ENCODE peak calls at places on chromosomes 11 and 22, in seven cellular contexts. One of them, this sample, is unnamed.

GRCh38 chr11:43554148-43554473 is 126.4 kb upstream of the HSD17B12 start:
- DNase-seq in colonic mucosa: no peak
- DNase-seq in activated naive CD4-positive, alpha-beta T cell: no peak
- DNase-seq in HTR-8/SVneo: no peak
- DNase-seq in astrocyte of the hippocampus: no peak
- DNase-seq in kidney tubule cell: no peak
- DNase-seq in midbrain: no peak
- DNase-seq in this sample: no peak

GRCh38 chr11:81574301-81574700 is 1159.4 kb downstream of the FAM181B start:
- DNase-seq in colonic mucosa: no peak
- DNase-seq in activated naive CD4-positive, alpha-beta T cell: no peak
- DNase-seq in HTR-8/SVneo: no peak
- DNase-seq in astrocyte of the hippocampus: no peak
- DNase-seq in kidney tubule cell: no peak
- DNase-seq in midbrain: no peak
- DNase-seq in this sample: no peak

GRCh38 chr11:28962492-28962891 is 854.3 kb downstream of the METTL15 start:
- DNase-seq in colonic mucosa: no peak
- DNase-seq in activated naive CD4-positive, alpha-beta T cell: no peak
- DNase-seq in HTR-8/SVneo: no peak
- DNase-seq in astrocyte of the hippocampus: no peak
- DNase-seq in kidney tubule cell: no peak
- DNase-seq in midbrain: no peak
- DNase-seq in this sample: no peak

GRCh38 chr11:2462986-2463765 is 18.4 kb downstream of the KCNQ1 start:
- DNase-seq in colonic mucosa: peak
- DNase-seq in activated naive CD4-positive, alpha-beta T cell: no peak
- DNase-seq in HTR-8/SVneo: no peak
- DNase-seq in astrocyte of the hippocampus: no peak
- DNase-seq in kidney tubule cell: peak
- DNase-seq in midbrain: no peak
- DNase-seq in this sample: no peak

GRCh38 chr22:30212363-30212995 is 34.1 kb downstream of the LIF start:
- DNase-seq in colonic mucosa: no peak
- DNase-seq in activated naive CD4-positive, alpha-beta T cell: no peak
- DNase-seq in HTR-8/SVneo: no peak
- DNase-seq in astrocyte of the hippocampus: peak
- DNase-seq in kidney tubule cell: peak
- DNase-seq in midbrain: no peak
- DNase-seq in this sample: no peak

GRCh38 chr22:38144025-38144405 is 33.5 kb upstream of the BAIAP2L2 start:
- DNase-seq in colonic mucosa: no peak
- DNase-seq in activated naive CD4-positive, alpha-beta T cell: no peak
- DNase-seq in HTR-8/SVneo: no peak
- DNase-seq in astrocyte of the hippocampus: no peak
- DNase-seq in kidney tubule cell: peak
- DNase-seq in midbrain: no peak
- DNase-seq in this sample: no peak

GRCh38 chr11:10257478-10257877 is 36.5 kb downstream of the SBF2 start:
- DNase-seq in colonic mucosa: no peak
- DNase-seq in activated naive CD4-positive, alpha-beta T cell: no peak
- DNase-seq in HTR-8/SVneo: no peak
- DNase-seq in astrocyte of the hippocampus: no peak
- DNase-seq in kidney tubule cell: no peak
- DNase-seq in midbrain: no peak
- DNase-seq in this sample: no peak

GRCh38 chr11:11422291-11423128 is 69.5 kb upstream of the CSNK2A3 start:
- DNase-seq in colonic mucosa: no peak
- DNase-seq in activated naive CD4-positive, alpha-beta T cell: no peak
- DNase-seq in HTR-8/SVneo: no peak
- DNase-seq in astrocyte of the hippocampus: peak
- DNase-seq in kidney tubule cell: peak
- DNase-seq in midbrain: no peak
- DNase-seq in this sample: no peak

GRCh38 chr22:50271519-50271970 is 1.4 kb upstream of the MAPK11 start:
- DNase-seq in colonic mucosa: peak
- DNase-seq in activated naive CD4-positive, alpha-beta T cell: no peak
- DNase-seq in HTR-8/SVneo: no peak
- DNase-seq in astrocyte of the hippocampus: peak
- DNase-seq in kidney tubule cell: peak
- DNase-seq in midbrain: peak
- DNase-seq in this sample: peak

GRCh38 chr22:23119492-23120414 is 22.0 kb downstream of the RSPH14 start:
- DNase-seq in colonic mucosa: no peak
- DNase-seq in activated naive CD4-positive, alpha-beta T cell: no peak
- DNase-seq in HTR-8/SVneo: no peak
- DNase-seq in astrocyte of the hippocampus: no peak
- DNase-seq in kidney tubule cell: no peak
- DNase-seq in midbrain: no peak
- DNase-seq in this sample: no peak

GRCh38 chr11:122229611-122230386 is 113.8 kb upstream of the BLID start:
- DNase-seq in colonic mucosa: no peak
- DNase-seq in activated naive CD4-positive, alpha-beta T cell: no peak
- DNase-seq in HTR-8/SVneo: no peak
- DNase-seq in astrocyte of the hippocampus: no peak
- DNase-seq in kidney tubule cell: no peak
- DNase-seq in midbrain: peak
- DNase-seq in this sample: peak

This sample was measured in head of caudate nucleus.